ENCODE peak calls at places on chromosomes 12 and 14, in seven cellular contexts. U is activated CD4-positive, alpha-beta T cell treated with anti-CD3 and anti-CD28 coated beads, Interleukin-2, amount 10 ng/mL, durations not matched to agents 24 days and 14 days; B is mucosa of gallbladder; Y is nephron progenitor cell; R is hippocampal formation; L is mammary epithelial cell; V is sciatic nerve. T is an unnamed sample.

GRCh38 chr14:44963775-44964380 is 1.9 kb downstream of the TOGARAM1 start:
- DNase-seq in Y (no peak), V (no peak), L (peak; percentile 17), B (no peak), R (peak; percentile 19), U (peak; percentile 67), T (peak; percentile 40)

GRCh38 chr14:21025374-21026151 is 702 bp upstream of the NDRG2 start:
- DNase-seq in U (no peak), B (peak; percentile 46), R (peak; percentile 88), V (peak; percentile 88), L (no peak), Y (peak; percentile 76), T (no peak)

GRCh38 chr12:122004633-122005071 is 17.0 kb upstream of the BCL7A start:
- DNase-seq in V (no peak), B (no peak), U (no peak), Y (no peak), L (no peak), R (no peak), T (no peak)

GRCh38 chr14:94631050-94631449 is 18.9 kb downstream of the SERPINA3 start:
- DNase-seq in L (no peak), B (no peak), R (no peak), V (no peak), U (no peak), Y (no peak), T (no peak)

GRCh38 chr12:51984657-51985056 is 22.1 kb upstream of the TAMALIN start:
- DNase-seq in R (no peak), L (no peak), V (no peak), B (no peak), U (no peak), Y (no peak), T (no peak)

GRCh38 chr12:95279835-95280234 is 62.2 kb downstream of the VEZT start:
- DNase-seq in R (no peak), B (no peak), V (no peak), Y (no peak), U (no peak), L (no peak), T (no peak)

GRCh38 chr14:20247651-20248246 is 8.7 kb downstream of the OR11H4 start:
- DNase-seq in Y (no peak), V (no peak), R (no peak), U (no peak), L (peak; percentile 16), B (no peak), T (peak; percentile 4)

GRCh38 chr14:61549425-61549824 is 145.9 kb upstream of the HIF1A start:
- DNase-seq in B (no peak), R (no peak), L (no peak), U (no peak), Y (no peak), V (no peak), T (no peak)

GRCh38 chr14:61145258-61145902 is 135.8 kb downstream of the TMEM30B start:
- DNase-seq in B (no peak), Y (no peak), U (no peak), R (no peak), V (no peak), L (peak; percentile 82), T (no peak)

GRCh38 chr12:53219956-53220856 is 11.8 kb downstream of the RARG start:
- DNase-seq in R (peak; percentile 68), U (peak; percentile 94), L (peak; percentile 70), V (peak; percentile 83), B (peak; percentile 69), Y (peak; percentile 69), T (peak; percentile 73)